ENCODE peak calls at places on chromosomes 16 and 17, in seven cellular contexts. One of them, this sample, is unnamed.
A peak's percentile ranks its signal among the peaks of the same experiment; 100 is the strongest.

GRCh38 chr16:11200523-11201063 is 55.4 kb downstream of the SOCS1 start:
- DNase-seq in omental fat pad: no peak
- DNase-seq in transverse colon: no peak
- DNase-seq in foreskin fibroblast: no peak
- DNase-seq in GM13976: no peak
- DNase-seq in mesothelial cell of epicardium: no peak
- DNase-seq in HFFc6: no peak
- DNase-seq in this sample: no peak

GRCh38 chr17:68497885-68498319 is 14.3 kb upstream of the PRKAR1A start:
- DNase-seq in omental fat pad: no peak
- DNase-seq in transverse colon: peak; percentile 68
- DNase-seq in foreskin fibroblast: no peak
- DNase-seq in GM13976: peak; percentile 80
- DNase-seq in mesothelial cell of epicardium: no peak
- DNase-seq in HFFc6: no peak
- DNase-seq in this sample: no peak

GRCh38 chr17:63335818-63336217 is 110.3 kb downstream of the CYB561 start:
- DNase-seq in omental fat pad: no peak
- DNase-seq in transverse colon: no peak
- DNase-seq in foreskin fibroblast: no peak
- DNase-seq in GM13976: no peak
- DNase-seq in mesothelial cell of epicardium: no peak
- DNase-seq in HFFc6: no peak
- DNase-seq in this sample: no peak

GRCh38 chr16:50396770-50397525 is 28.2 kb upstream of the BRD7 start:
- DNase-seq in omental fat pad: no peak
- DNase-seq in transverse colon: no peak
- DNase-seq in foreskin fibroblast: no peak
- DNase-seq in GM13976: no peak
- DNase-seq in mesothelial cell of epicardium: no peak
- DNase-seq in HFFc6: peak; percentile 15
- DNase-seq in this sample: no peak

GRCh38 chr16:15737140-15737644 is 87.1 kb downstream of the NDE1 start:
- DNase-seq in omental fat pad: no peak
- DNase-seq in transverse colon: no peak
- DNase-seq in foreskin fibroblast: no peak
- DNase-seq in GM13976: no peak
- DNase-seq in mesothelial cell of epicardium: no peak
- DNase-seq in HFFc6: no peak
- DNase-seq in this sample: no peak

GRCh38 chr16:11636172-11636721 is 32.0 kb upstream of the SNN start:
- DNase-seq in omental fat pad: no peak
- DNase-seq in transverse colon: peak; percentile 57
- DNase-seq in foreskin fibroblast: no peak
- DNase-seq in GM13976: no peak
- DNase-seq in mesothelial cell of epicardium: no peak
- DNase-seq in HFFc6: no peak
- DNase-seq in this sample: no peak

GRCh38 chr17:44362479-44362963 is 1.1 kb downstream of the FAM171A2 start:
- DNase-seq in omental fat pad: no peak
- DNase-seq in transverse colon: no peak
- DNase-seq in foreskin fibroblast: no peak
- DNase-seq in GM13976: no peak
- DNase-seq in mesothelial cell of epicardium: no peak
- DNase-seq in HFFc6: no peak
- DNase-seq in this sample: no peak

GRCh38 chr17:78088529-78088928 is 40.0 kb downstream of the TMC6 start:
- DNase-seq in omental fat pad: no peak
- DNase-seq in transverse colon: no peak
- DNase-seq in foreskin fibroblast: no peak
- DNase-seq in GM13976: no peak
- DNase-seq in mesothelial cell of epicardium: no peak
- DNase-seq in HFFc6: no peak
- DNase-seq in this sample: no peak

GRCh38 chr16:66927918-66928649 is 2.7 kb upstream of the RRAD start:
- DNase-seq in omental fat pad: no peak
- DNase-seq in transverse colon: no peak
- DNase-seq in foreskin fibroblast: peak; percentile 45
- DNase-seq in GM13976: no peak
- DNase-seq in mesothelial cell of epicardium: no peak
- DNase-seq in HFFc6: peak; percentile 39
- DNase-seq in this sample: no peak

GRCh38 chr16:66930189-66930588 is 4.0 kb downstream of the CIAO2B start:
- DNase-seq in omental fat pad: no peak
- DNase-seq in transverse colon: peak; percentile 35
- DNase-seq in foreskin fibroblast: peak; percentile 57
- DNase-seq in GM13976: no peak
- DNase-seq in mesothelial cell of epicardium: no peak
- DNase-seq in HFFc6: peak; percentile 70
- DNase-seq in this sample: no peak

GRCh38 chr16:66927012-66927436 is 1.7 kb upstream of the RRAD start:
- DNase-seq in omental fat pad: no peak
- DNase-seq in transverse colon: no peak
- DNase-seq in foreskin fibroblast: peak; percentile 74
- DNase-seq in GM13976: peak; percentile 70
- DNase-seq in mesothelial cell of epicardium: no peak
- DNase-seq in HFFc6: peak; percentile 89
- DNase-seq in this sample: peak; percentile 60

GRCh38 chr16:66926171-66926570 is 836 bp upstream of the RRAD start:
- DNase-seq in omental fat pad: no peak
- DNase-seq in transverse colon: no peak
- DNase-seq in foreskin fibroblast: no peak
- DNase-seq in GM13976: no peak
- DNase-seq in mesothelial cell of epicardium: no peak
- DNase-seq in HFFc6: no peak
- DNase-seq in this sample: no peak

GRCh38 chr16:66928702-66929388 is 3.5 kb upstream of the RRAD start:
- DNase-seq in omental fat pad: no peak
- DNase-seq in transverse colon: peak; percentile 49
- DNase-seq in foreskin fibroblast: no peak
- DNase-seq in GM13976: no peak
- DNase-seq in mesothelial cell of epicardium: no peak
- DNase-seq in HFFc6: peak; percentile 37
- DNase-seq in this sample: no peak
- TF ChIP-seq CTCF in omental fat pad: no peak
- TF ChIP-seq CTCF in transverse colon: peak; percentile 27
- TF ChIP-seq CTCF in foreskin fibroblast: peak; percentile 48
- TF ChIP-seq CTCF in GM13976: peak; percentile 27
- TF ChIP-seq CTCF in mesothelial cell of epicardium: no peak
- TF ChIP-seq CTCF in HFFc6: peak; percentile 80
- TF ChIP-seq CTCF in this sample: peak; percentile 46

GRCh38 chr17:82424863-82425159 is 6.4 kb upstream of the OGFOD3 start:
- DNase-seq in omental fat pad: no peak
- DNase-seq in transverse colon: no peak
- DNase-seq in foreskin fibroblast: no peak
- DNase-seq in GM13976: no peak
- DNase-seq in mesothelial cell of epicardium: no peak
- DNase-seq in HFFc6: no peak
- DNase-seq in this sample: no peak
- TF ChIP-seq CTCF in omental fat pad: no peak
- TF ChIP-seq CTCF in transverse colon: no peak
- TF ChIP-seq CTCF in foreskin fibroblast: no peak
- TF ChIP-seq CTCF in GM13976: no peak
- TF ChIP-seq CTCF in mesothelial cell of epicardium: no peak
- TF ChIP-seq CTCF in HFFc6: peak; percentile 4
- TF ChIP-seq CTCF in this sample: no peak

GRCh38 chr16:8872967-8873865 is 4.4 kb upstream of the CARHSP1 start:
- DNase-seq in omental fat pad: no peak
- DNase-seq in transverse colon: no peak
- DNase-seq in foreskin fibroblast: no peak
- DNase-seq in GM13976: no peak
- DNase-seq in mesothelial cell of epicardium: no peak
- DNase-seq in HFFc6: no peak
- DNase-seq in this sample: no peak
- TF ChIP-seq CTCF in omental fat pad: no peak
- TF ChIP-seq CTCF in transverse colon: peak; percentile 19
- TF ChIP-seq CTCF in foreskin fibroblast: peak; percentile 3
- TF ChIP-seq CTCF in GM13976: no peak
- TF ChIP-seq CTCF in mesothelial cell of epicardium: no peak
- TF ChIP-seq CTCF in HFFc6: peak; percentile 56
- TF ChIP-seq CTCF in this sample: no peak

DNA sequence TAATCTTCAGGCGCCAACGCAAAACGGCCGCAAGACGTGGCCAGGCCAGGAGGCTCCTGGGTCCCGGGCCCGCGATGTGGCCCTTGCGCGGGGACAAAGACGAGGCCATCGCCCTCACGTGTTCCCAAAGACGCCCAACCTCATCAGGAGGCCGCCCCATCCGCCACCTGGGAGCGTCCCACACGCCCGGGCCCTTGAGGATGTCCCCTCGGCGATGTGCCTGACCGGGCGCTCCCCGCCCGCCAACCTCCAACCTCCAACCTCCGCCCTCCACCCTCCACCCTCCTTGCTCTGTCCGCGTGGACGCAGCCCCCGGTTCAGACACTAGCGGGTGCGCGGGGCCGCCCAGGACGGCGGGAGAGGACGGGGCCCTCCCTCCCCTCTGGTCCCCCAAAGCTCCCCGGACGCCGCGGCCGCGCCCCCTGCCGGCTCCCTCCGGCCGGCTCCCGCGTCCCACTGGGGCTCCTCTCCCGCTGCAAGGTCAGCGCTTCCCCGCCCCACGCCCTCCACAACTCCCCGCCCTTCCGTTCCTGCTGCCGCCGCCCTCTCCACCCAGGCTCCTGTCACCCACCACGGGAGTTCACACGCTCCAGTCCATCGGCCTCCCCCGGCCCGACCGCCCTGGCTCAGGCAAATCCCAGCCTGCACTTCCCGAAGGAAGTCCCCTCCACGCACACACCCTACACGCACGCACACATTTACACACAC is 250.8 kb upstream of the RPL38 start:
- DNase-seq in omental fat pad: no peak
- DNase-seq in transverse colon: peak; percentile 59
- DNase-seq in foreskin fibroblast: no peak
- DNase-seq in GM13976: peak; percentile 70
- DNase-seq in mesothelial cell of epicardium: no peak
- DNase-seq in HFFc6: no peak
- DNase-seq in this sample: no peak
- TF ChIP-seq CTCF in omental fat pad: no peak
- TF ChIP-seq CTCF in transverse colon: no peak
- TF ChIP-seq CTCF in foreskin fibroblast: no peak
- TF ChIP-seq CTCF in GM13976: peak; percentile 22
- TF ChIP-seq CTCF in mesothelial cell of epicardium: peak; percentile 58
- TF ChIP-seq CTCF in HFFc6: no peak
- TF ChIP-seq CTCF in this sample: no peak

GRCh38 chr17:57431415-57431814 is 175.1 kb downstream of the MSI2 start:
- DNase-seq in omental fat pad: no peak
- DNase-seq in transverse colon: no peak
- DNase-seq in foreskin fibroblast: no peak
- DNase-seq in GM13976: no peak
- DNase-seq in mesothelial cell of epicardium: no peak
- DNase-seq in HFFc6: no peak
- DNase-seq in this sample: no peak

GRCh38 chr17:57434361-57434760 is 178.0 kb downstream of the MSI2 start:
- DNase-seq in omental fat pad: no peak
- DNase-seq in transverse colon: no peak
- DNase-seq in foreskin fibroblast: no peak
- DNase-seq in GM13976: no peak
- DNase-seq in mesothelial cell of epicardium: no peak
- DNase-seq in HFFc6: no peak
- DNase-seq in this sample: no peak

GRCh38 chr17:57433396-57433944 is 177.1 kb downstream of the MSI2 start:
- DNase-seq in omental fat pad: no peak
- DNase-seq in transverse colon: no peak
- DNase-seq in foreskin fibroblast: no peak
- DNase-seq in GM13976: no peak
- DNase-seq in mesothelial cell of epicardium: no peak
- DNase-seq in HFFc6: no peak
- DNase-seq in this sample: no peak

GRCh38 chr17:57429966-57430365 is 173.6 kb downstream of the MSI2 start:
- DNase-seq in omental fat pad: no peak
- DNase-seq in transverse colon: no peak
- DNase-seq in foreskin fibroblast: no peak
- DNase-seq in GM13976: no peak
- DNase-seq in mesothelial cell of epicardium: no peak
- DNase-seq in HFFc6: no peak
- DNase-seq in this sample: no peak

DNA sequence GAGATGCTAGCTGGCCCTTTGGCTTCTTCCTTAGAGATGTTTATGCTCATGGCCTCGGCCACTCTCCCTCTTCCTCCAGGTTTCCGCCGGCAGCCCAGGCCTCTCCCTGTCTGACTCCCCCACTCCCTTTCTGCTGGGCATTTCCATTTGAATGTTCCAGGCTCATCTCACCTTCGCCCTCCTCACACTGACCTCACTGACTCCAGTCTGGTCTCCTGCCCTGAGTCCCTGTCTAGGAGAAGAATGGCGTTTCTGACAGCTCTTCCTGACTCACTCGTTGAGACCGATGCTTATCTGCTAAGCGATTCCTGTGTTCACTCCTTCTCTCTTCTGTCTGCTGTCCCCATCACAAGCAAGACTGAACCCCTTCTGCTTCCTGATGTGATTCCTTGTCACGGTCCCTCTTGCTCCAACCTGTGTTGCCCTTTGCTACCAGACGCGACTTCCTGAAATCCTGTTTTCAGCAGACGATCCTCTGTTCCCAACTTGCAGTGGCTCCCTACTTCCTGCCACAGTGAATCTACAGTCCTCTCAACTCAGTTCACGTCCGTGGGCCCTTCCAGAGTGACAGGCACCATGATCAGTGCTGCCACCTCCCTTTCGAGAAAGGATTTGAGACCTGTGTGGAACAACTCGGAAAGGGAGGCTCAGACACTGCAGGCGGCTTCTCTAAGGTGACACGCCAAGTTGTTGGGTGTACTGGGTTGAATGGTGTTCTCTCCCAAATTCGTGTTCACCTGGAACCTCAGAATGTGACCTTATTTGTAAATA is 176.4 kb downstream of the MSI2 start:
- DNase-seq in omental fat pad: no peak
- DNase-seq in transverse colon: no peak
- DNase-seq in foreskin fibroblast: no peak
- DNase-seq in GM13976: no peak
- DNase-seq in mesothelial cell of epicardium: no peak
- DNase-seq in HFFc6: no peak
- DNase-seq in this sample: no peak
- TF ChIP-seq CTCF in omental fat pad: no peak
- TF ChIP-seq CTCF in transverse colon: no peak
- TF ChIP-seq CTCF in foreskin fibroblast: no peak
- TF ChIP-seq CTCF in GM13976: no peak
- TF ChIP-seq CTCF in mesothelial cell of epicardium: no peak
- TF ChIP-seq CTCF in HFFc6: no peak
- TF ChIP-seq CTCF in this sample: no peak